ENCODE peak calls at places on chromosomes 2 and 18, in six cellular contexts. One of them, this sample, is unnamed.

GRCh38 chr18:487371-487770 is 13.1 kb downstream of the COLEC12 start:
- DNase-seq in breast epithelium: no peak
- DNase-seq in heart left ventricle: no peak
- DNase-seq in A549: no peak
- DNase-seq in IMR-90: peak; percentile 46
- DNase-seq in HCT116: no peak
- DNase-seq in this sample: no peak

GRCh38 chr2:173407176-173407575 is 52.5 kb downstream of the CDCA7 start:
- DNase-seq in heart left ventricle: no peak
- DNase-seq in IMR-90: no peak
- DNase-seq in breast epithelium: no peak
- DNase-seq in HCT116: no peak
- DNase-seq in A549: no peak
- DNase-seq in this sample: no peak

GRCh38 chr2:38123862-38124261 is 47.9 kb upstream of the CYP1B1 start:
- DNase-seq in heart left ventricle: no peak
- DNase-seq in IMR-90: no peak
- DNase-seq in A549: no peak
- DNase-seq in HCT116: no peak
- DNase-seq in breast epithelium: no peak
- DNase-seq in this sample: no peak

GRCh38 chr2:42064417-42064942 is 16.7 kb downstream of the PKDCC start:
- DNase-seq in A549: peak; percentile 72
- DNase-seq in heart left ventricle: no peak
- DNase-seq in HCT116: no peak
- DNase-seq in breast epithelium: no peak
- DNase-seq in IMR-90: peak; percentile 96
- DNase-seq in this sample: no peak

GRCh38 chr2:238942941-238943715 is 95.2 kb downstream of the TWIST2 start:
- DNase-seq in A549: no peak
- DNase-seq in heart left ventricle: no peak
- DNase-seq in IMR-90: peak; percentile 64
- DNase-seq in HCT116: no peak
- DNase-seq in breast epithelium: no peak
- DNase-seq in this sample: no peak

GRCh38 chr2:189613077-189613636 is 32.6 kb upstream of the SLC40A1 start:
- DNase-seq in heart left ventricle: peak; percentile 38
- DNase-seq in IMR-90: peak; percentile 98
- DNase-seq in HCT116: no peak
- DNase-seq in breast epithelium: no peak
- DNase-seq in A549: peak; percentile 91
- DNase-seq in this sample: peak; percentile 39

GRCh38 chr2:38522754-38523349 is 79.9 kb downstream of the HNRNPLL start:
- DNase-seq in A549: no peak
- DNase-seq in IMR-90: no peak
- DNase-seq in HCT116: no peak
- DNase-seq in breast epithelium: no peak
- DNase-seq in heart left ventricle: no peak
- DNase-seq in this sample: peak; percentile 58

GRCh38 chr18:76252880-76253279 is 242.2 kb downstream of the ZNF516 start:
- DNase-seq in HCT116: peak; percentile 23
- DNase-seq in breast epithelium: no peak
- DNase-seq in A549: peak; percentile 18
- DNase-seq in IMR-90: peak; percentile 6
- DNase-seq in heart left ventricle: no peak
- DNase-seq in this sample: no peak

GRCh38 chr2:11343344-11343625 is 1.2 kb downstream of the ROCK2 start:
- DNase-seq in A549: no peak
- DNase-seq in IMR-90: no peak
- DNase-seq in HCT116: peak; percentile 18
- DNase-seq in heart left ventricle: no peak
- DNase-seq in breast epithelium: no peak
- DNase-seq in this sample: no peak

GRCh38 chr2:205407984-205408383 is 274.3 kb upstream of the NRP2 start:
- DNase-seq in HCT116: no peak
- DNase-seq in breast epithelium: no peak
- DNase-seq in A549: no peak
- DNase-seq in heart left ventricle: no peak
- DNase-seq in IMR-90: peak; percentile 87
- DNase-seq in this sample: no peak

GRCh38 chr2:222753251-222753824 is 81.9 kb downstream of the MOGAT1 start:
- DNase-seq in heart left ventricle: peak; percentile 72
- DNase-seq in IMR-90: peak; percentile 82
- DNase-seq in breast epithelium: no peak
- DNase-seq in HCT116: no peak
- DNase-seq in A549: no peak
- DNase-seq in this sample: no peak

GRCh38 chr2:11028407-11028916 is 116.7 kb downstream of the KCNF1 start:
- DNase-seq in HCT116: no peak
- DNase-seq in IMR-90: no peak
- DNase-seq in A549: no peak
- DNase-seq in breast epithelium: no peak
- DNase-seq in heart left ventricle: no peak
- DNase-seq in this sample: no peak

GRCh38 chr18:57581301-57581934 is 5.1 kb downstream of the FECH start:
- DNase-seq in A549: no peak
- DNase-seq in IMR-90: no peak
- DNase-seq in breast epithelium: no peak
- DNase-seq in HCT116: no peak
- DNase-seq in heart left ventricle: no peak
- DNase-seq in this sample: no peak

GRCh38 chr2:238915196-238915595 is 67.3 kb downstream of the TWIST2 start:
- DNase-seq in A549: no peak
- DNase-seq in breast epithelium: peak; percentile 24
- DNase-seq in HCT116: no peak
- DNase-seq in heart left ventricle: peak; percentile 5
- DNase-seq in IMR-90: no peak
- DNase-seq in this sample: no peak

GRCh38 chr18:44823782-44824181 is 143.1 kb downstream of the SETBP1 start:
- DNase-seq in A549: no peak
- DNase-seq in HCT116: no peak
- DNase-seq in heart left ventricle: no peak
- DNase-seq in IMR-90: peak; percentile 29
- DNase-seq in breast epithelium: no peak
- DNase-seq in this sample: no peak

GRCh38 chr18:67608171-67608570 is 91.7 kb upstream of the DSEL start:
- DNase-seq in IMR-90: no peak
- DNase-seq in HCT116: no peak
- DNase-seq in breast epithelium: no peak
- DNase-seq in A549: no peak
- DNase-seq in heart left ventricle: no peak
- DNase-seq in this sample: no peak

GRCh38 chr2:196284901-196285589 is 113.7 kb upstream of the STK17B start:
- DNase-seq in A549: no peak
- DNase-seq in breast epithelium: no peak
- DNase-seq in IMR-90: no peak
- DNase-seq in heart left ventricle: no peak
- DNase-seq in HCT116: no peak
- DNase-seq in this sample: no peak

GRCh38 chr2:195486987-195487644 is 169.9 kb upstream of the SLC39A10 start:
- DNase-seq in IMR-90: peak; percentile 81
- DNase-seq in heart left ventricle: no peak
- DNase-seq in A549: peak; percentile 67
- DNase-seq in breast epithelium: no peak
- DNase-seq in HCT116: peak; percentile 7
- DNase-seq in this sample: no peak

GRCh38 chr2:111250448-111251030 is 129.8 kb downstream of the BCL2L11 start:
- DNase-seq in IMR-90: peak; percentile 28
- DNase-seq in breast epithelium: no peak
- DNase-seq in A549: no peak
- DNase-seq in heart left ventricle: no peak
- DNase-seq in HCT116: no peak
- DNase-seq in this sample: no peak

GRCh38 chr2:30790879-30791278 is 16.4 kb downstream of the CAPN13 start:
- DNase-seq in breast epithelium: no peak
- DNase-seq in heart left ventricle: no peak
- DNase-seq in IMR-90: no peak
- DNase-seq in HCT116: no peak
- DNase-seq in A549: no peak
- DNase-seq in this sample: no peak

GRCh38 chr2:30678410-30679137 is 128.7 kb downstream of the CAPN13 start:
- DNase-seq in A549: no peak
- DNase-seq in IMR-90: no peak
- DNase-seq in heart left ventricle: no peak
- DNase-seq in HCT116: no peak
- DNase-seq in breast epithelium: no peak
- DNase-seq in this sample: no peak

GRCh38 chr2:119638891-119639539 is 40.0 kb upstream of the TMEM177 start:
- DNase-seq in HCT116: no peak
- DNase-seq in IMR-90: no peak
- DNase-seq in A549: no peak
- DNase-seq in heart left ventricle: no peak
- DNase-seq in breast epithelium: no peak
- DNase-seq in this sample: no peak

GRCh38 chr2:119085613-119086012 is 72.9 kb downstream of the C1QL2 start:
- DNase-seq in A549: no peak
- DNase-seq in IMR-90: no peak
- DNase-seq in heart left ventricle: no peak
- DNase-seq in HCT116: no peak
- DNase-seq in breast epithelium: no peak
- DNase-seq in this sample: no peak

DNA sequence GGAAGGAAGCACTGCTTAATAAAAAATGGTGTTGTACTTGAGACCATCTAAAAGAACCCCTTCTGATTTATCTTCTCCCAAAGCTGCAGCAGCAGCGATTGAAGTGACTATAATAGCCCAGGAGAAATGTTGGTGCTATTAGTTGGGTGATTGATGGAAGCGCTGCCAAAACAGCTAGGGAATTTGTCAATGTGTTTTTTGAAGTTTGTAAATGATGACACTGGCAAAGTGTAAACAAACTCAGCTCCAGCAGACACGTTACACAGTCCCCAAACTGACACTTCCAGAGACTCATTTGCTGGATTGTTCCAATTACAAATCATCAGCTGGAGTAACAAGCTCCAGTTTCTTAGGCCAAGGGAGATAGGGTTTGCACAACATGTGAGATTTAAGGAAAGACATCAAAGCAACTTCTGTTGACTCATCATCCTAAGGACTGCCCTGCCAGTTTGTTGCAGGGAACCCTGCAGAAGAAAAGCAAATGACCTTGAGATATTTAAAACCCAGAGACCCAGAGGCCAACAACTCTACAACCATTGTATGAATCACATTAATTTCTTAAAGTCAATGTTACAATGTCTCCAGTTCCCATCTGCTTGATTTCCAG is 492.0 kb upstream of the ACVR2A start:
- DNase-seq in breast epithelium: no peak
- DNase-seq in A549: no peak
- DNase-seq in HCT116: no peak
- DNase-seq in IMR-90: no peak
- DNase-seq in heart left ventricle: no peak
- DNase-seq in this sample: no peak
- TF ChIP-seq POLR2A in breast epithelium: no peak
- TF ChIP-seq POLR2A in A549: no peak
- TF ChIP-seq POLR2A in HCT116: no peak
- TF ChIP-seq POLR2A in IMR-90: no peak
- TF ChIP-seq POLR2A in heart left ventricle: no peak
- TF ChIP-seq POLR2A in this sample: no peak

GRCh38 chr2:12555012-12555645 is 161.6 kb upstream of the TRIB2 start:
- DNase-seq in breast epithelium: no peak
- DNase-seq in HCT116: no peak
- DNase-seq in IMR-90: peak; percentile 80
- DNase-seq in A549: no peak
- DNase-seq in heart left ventricle: no peak
- DNase-seq in this sample: no peak
- TF ChIP-seq CTCF in breast epithelium: no peak
- TF ChIP-seq CTCF in HCT116: no peak
- TF ChIP-seq CTCF in IMR-90: no peak
- TF ChIP-seq CTCF in A549: no peak
- TF ChIP-seq CTCF in heart left ventricle: peak; percentile 41
- TF ChIP-seq CTCF in this sample: no peak

GRCh38 chr2:96145028-96145939 is at the start of gene DUSP2:
- DNase-seq in breast epithelium: peak; percentile 63
- DNase-seq in heart left ventricle: peak; percentile 77
- DNase-seq in IMR-90: peak; percentile 59
- DNase-seq in A549: peak; percentile 41
- DNase-seq in HCT116: peak; percentile 57
- DNase-seq in this sample: peak; percentile 75
- TF ChIP-seq POLR2A in breast epithelium: no peak
- TF ChIP-seq POLR2A in heart left ventricle: no peak
- TF ChIP-seq POLR2A in IMR-90: peak; percentile 95
- TF ChIP-seq POLR2A in A549: peak; percentile 36
- TF ChIP-seq POLR2A in HCT116: peak; percentile 98
- TF ChIP-seq POLR2A in this sample: no peak

GRCh38 chr2:26838121-26838906 is 9.6 kb upstream of the DPYSL5 start:
- DNase-seq in IMR-90: peak; percentile 36
- DNase-seq in A549: no peak
- DNase-seq in heart left ventricle: no peak
- DNase-seq in breast epithelium: no peak
- DNase-seq in HCT116: no peak
- DNase-seq in this sample: no peak

GRCh38 chr2:26845021-26845420 is 2.9 kb upstream of the DPYSL5 start:
- DNase-seq in HCT116: no peak
- DNase-seq in IMR-90: no peak
- DNase-seq in breast epithelium: no peak
- DNase-seq in A549: no peak
- DNase-seq in heart left ventricle: no peak
- DNase-seq in this sample: no peak

GRCh38 chr2:26843041-26843440 is 4.9 kb upstream of the DPYSL5 start:
- DNase-seq in heart left ventricle: no peak
- DNase-seq in A549: no peak
- DNase-seq in IMR-90: no peak
- DNase-seq in HCT116: no peak
- DNase-seq in breast epithelium: no peak
- DNase-seq in this sample: no peak

GRCh38 chr2:26846334-26846863 is 1.5 kb upstream of the DPYSL5 start:
- DNase-seq in HCT116: peak; percentile 64
- DNase-seq in breast epithelium: peak; percentile 56
- DNase-seq in heart left ventricle: peak; percentile 73
- DNase-seq in IMR-90: peak; percentile 69
- DNase-seq in A549: peak; percentile 90
- DNase-seq in this sample: peak; percentile 59

GRCh38 chr2:26840937-26841610 is 6.9 kb upstream of the DPYSL5 start:
- DNase-seq in IMR-90: no peak
- DNase-seq in A549: peak; percentile 58
- DNase-seq in breast epithelium: no peak
- DNase-seq in heart left ventricle: no peak
- DNase-seq in HCT116: peak; percentile 15
- DNase-seq in this sample: no peak
- TF ChIP-seq CTCF in IMR-90: no peak
- TF ChIP-seq CTCF in A549: no peak
- TF ChIP-seq CTCF in breast epithelium: no peak
- TF ChIP-seq CTCF in heart left ventricle: no peak
- TF ChIP-seq CTCF in HCT116: no peak
- TF ChIP-seq CTCF in this sample: no peak

This sample was measured in thyroid gland.